ENCODE peak calls at places on chromosomes 3 and 15, in nine cellular contexts. One of them, this sample, is unnamed.
A peak's percentile ranks its signal among the peaks of the same experiment; 100 is the strongest.

GRCh38 chr3:52848617-52849016 is 13.8 kb upstream of the MUSTN1 start:
- DNase-seq in HepG2: no peak
- DNase-seq in transverse colon: no peak
- DNase-seq in suprapubic skin: no peak
- DNase-seq in sigmoid colon: peak; percentile 76
- DNase-seq in H1: no peak
- DNase-seq in K562: peak; percentile 15
- DNase-seq in A549: peak; percentile 9
- DNase-seq in SK-N-SH: no peak
- DNase-seq in this sample: no peak

GRCh38 chr3:169556909-169557308 is 106.6 kb downstream of the MECOM start:
- DNase-seq in HepG2: no peak
- DNase-seq in transverse colon: no peak
- DNase-seq in suprapubic skin: no peak
- DNase-seq in sigmoid colon: no peak
- DNase-seq in H1: no peak
- DNase-seq in K562: no peak
- DNase-seq in A549: no peak
- DNase-seq in SK-N-SH: no peak
- DNase-seq in this sample: no peak

GRCh38 chr3:184740509-184741258 is 28.8 kb upstream of the MAGEF1 start:
- DNase-seq in HepG2: no peak
- DNase-seq in transverse colon: no peak
- DNase-seq in suprapubic skin: peak; percentile 57
- DNase-seq in sigmoid colon: no peak
- DNase-seq in H1: no peak
- DNase-seq in K562: no peak
- DNase-seq in A549: no peak
- DNase-seq in SK-N-SH: no peak
- DNase-seq in this sample: no peak

GRCh38 chr15:86329311-86330013 is 249.8 kb downstream of the AGBL1 start:
- DNase-seq in HepG2: no peak
- DNase-seq in transverse colon: no peak
- DNase-seq in suprapubic skin: no peak
- DNase-seq in sigmoid colon: no peak
- DNase-seq in H1: no peak
- DNase-seq in K562: no peak
- DNase-seq in A549: no peak
- DNase-seq in SK-N-SH: no peak
- DNase-seq in this sample: no peak

GRCh38 chr15:63466378-63467192 is 37.8 kb upstream of the USP3 start:
- DNase-seq in HepG2: peak; percentile 66
- DNase-seq in transverse colon: no peak
- DNase-seq in suprapubic skin: no peak
- DNase-seq in sigmoid colon: no peak
- DNase-seq in H1: no peak
- DNase-seq in K562: peak; percentile 77
- DNase-seq in A549: peak; percentile 88
- DNase-seq in SK-N-SH: peak; percentile 72
- DNase-seq in this sample: no peak

GRCh38 chr3:139252719-139253118 is 91.1 kb upstream of the MRPS22 start:
- DNase-seq in HepG2: no peak
- DNase-seq in transverse colon: no peak
- DNase-seq in suprapubic skin: no peak
- DNase-seq in sigmoid colon: no peak
- DNase-seq in H1: no peak
- DNase-seq in K562: no peak
- DNase-seq in A549: no peak
- DNase-seq in SK-N-SH: no peak
- DNase-seq in this sample: peak; percentile 89

GRCh38 chr15:89496155-89497098 is at the start of gene RHCG:
- DNase-seq in HepG2: peak; percentile 69
- DNase-seq in transverse colon: peak; percentile 23
- DNase-seq in suprapubic skin: peak; percentile 78
- DNase-seq in sigmoid colon: no peak
- DNase-seq in H1: peak; percentile 69
- DNase-seq in K562: peak; percentile 45
- DNase-seq in A549: peak; percentile 94
- DNase-seq in SK-N-SH: peak; percentile 61
- DNase-seq in this sample: no peak

GRCh38 chr3:67832807-67833206 is 178.4 kb upstream of the SUCLG2 start:
- DNase-seq in HepG2: no peak
- DNase-seq in transverse colon: no peak
- DNase-seq in suprapubic skin: no peak
- DNase-seq in sigmoid colon: no peak
- DNase-seq in H1: no peak
- DNase-seq in K562: no peak
- DNase-seq in A549: peak; percentile 5
- DNase-seq in SK-N-SH: no peak
- DNase-seq in this sample: no peak

GRCh38 chr3:54994026-54994626 is 66.3 kb upstream of the LRTM1 start:
- DNase-seq in HepG2: no peak
- DNase-seq in transverse colon: no peak
- DNase-seq in suprapubic skin: no peak
- DNase-seq in sigmoid colon: no peak
- DNase-seq in H1: no peak
- DNase-seq in K562: no peak
- DNase-seq in A549: no peak
- DNase-seq in SK-N-SH: no peak
- DNase-seq in this sample: no peak

GRCh38 chr3:47421741-47422649 is 41.2 kb downstream of the PTPN23 start:
- DNase-seq in HepG2: no peak
- DNase-seq in transverse colon: peak; percentile 53
- DNase-seq in suprapubic skin: no peak
- DNase-seq in sigmoid colon: peak; percentile 68
- DNase-seq in H1: no peak
- DNase-seq in K562: no peak
- DNase-seq in A549: peak; percentile 55
- DNase-seq in SK-N-SH: peak; percentile 74
- DNase-seq in this sample: no peak

GRCh38 chr3:55487376-55488241 is 503 bp upstream of the WNT5A start:
- DNase-seq in HepG2: no peak
- DNase-seq in transverse colon: peak; percentile 39
- DNase-seq in suprapubic skin: no peak
- DNase-seq in sigmoid colon: peak; percentile 73
- DNase-seq in H1: no peak
- DNase-seq in K562: no peak
- DNase-seq in A549: peak; percentile 52
- DNase-seq in SK-N-SH: peak; percentile 74
- DNase-seq in this sample: no peak

GRCh38 chr3:59503441-59503840 is 453.6 kb upstream of the CFAP20DC start:
- DNase-seq in HepG2: no peak
- DNase-seq in transverse colon: no peak
- DNase-seq in suprapubic skin: no peak
- DNase-seq in sigmoid colon: no peak
- DNase-seq in H1: no peak
- DNase-seq in K562: no peak
- DNase-seq in A549: no peak
- DNase-seq in SK-N-SH: no peak
- DNase-seq in this sample: no peak

GRCh38 chr3:62597481-62597880 is 224.1 kb upstream of the FEZF2 start:
- DNase-seq in HepG2: no peak
- DNase-seq in transverse colon: no peak
- DNase-seq in suprapubic skin: no peak
- DNase-seq in sigmoid colon: no peak
- DNase-seq in H1: no peak
- DNase-seq in K562: no peak
- DNase-seq in A549: no peak
- DNase-seq in SK-N-SH: no peak
- DNase-seq in this sample: no peak

GRCh38 chr3:111210003-111210699 is 138.5 kb downstream of the NECTIN3 start:
- DNase-seq in HepG2: no peak
- DNase-seq in transverse colon: no peak
- DNase-seq in suprapubic skin: no peak
- DNase-seq in sigmoid colon: no peak
- DNase-seq in H1: no peak
- DNase-seq in K562: no peak
- DNase-seq in A549: no peak
- DNase-seq in SK-N-SH: no peak
- DNase-seq in this sample: no peak

GRCh38 chr3:16060945-16061344 is 113.5 kb upstream of the GALNT15 start:
- DNase-seq in HepG2: no peak
- DNase-seq in transverse colon: no peak
- DNase-seq in suprapubic skin: no peak
- DNase-seq in sigmoid colon: peak; percentile 86
- DNase-seq in H1: no peak
- DNase-seq in K562: no peak
- DNase-seq in A549: peak; percentile 79
- DNase-seq in SK-N-SH: no peak
- DNase-seq in this sample: no peak

GRCh38 chr3:140736863-140737460 is 59.1 kb downstream of the TRIM42 start:
- DNase-seq in HepG2: peak; percentile 59
- DNase-seq in transverse colon: peak; percentile 18
- DNase-seq in suprapubic skin: no peak
- DNase-seq in sigmoid colon: no peak
- DNase-seq in H1: peak; percentile 60
- DNase-seq in K562: peak; percentile 49
- DNase-seq in A549: peak; percentile 10
- DNase-seq in SK-N-SH: peak; percentile 54
- DNase-seq in this sample: no peak

GRCh38 chr3:43415088-43415487 is 128.7 kb downstream of the SNRK start:
- DNase-seq in HepG2: no peak
- DNase-seq in transverse colon: no peak
- DNase-seq in suprapubic skin: no peak
- DNase-seq in sigmoid colon: no peak
- DNase-seq in H1: no peak
- DNase-seq in K562: no peak
- DNase-seq in A549: no peak
- DNase-seq in SK-N-SH: no peak
- DNase-seq in this sample: no peak

GRCh38 chr3:9229325-9229724 is 20.1 kb downstream of the SRGAP3 start:
- DNase-seq in HepG2: no peak
- DNase-seq in transverse colon: no peak
- DNase-seq in suprapubic skin: no peak
- DNase-seq in sigmoid colon: peak; percentile 37
- DNase-seq in H1: no peak
- DNase-seq in K562: no peak
- DNase-seq in A549: no peak
- DNase-seq in SK-N-SH: peak; percentile 56
- DNase-seq in this sample: no peak

GRCh38 chr3:39208463-39209055 is 16.2 kb upstream of the XIRP1 start:
- DNase-seq in HepG2: peak; percentile 21
- DNase-seq in transverse colon: peak; percentile 64
- DNase-seq in suprapubic skin: no peak
- DNase-seq in sigmoid colon: no peak
- DNase-seq in H1: no peak
- DNase-seq in K562: peak; percentile 64
- DNase-seq in A549: peak; percentile 64
- DNase-seq in SK-N-SH: peak; percentile 38
- DNase-seq in this sample: peak; percentile 91

GRCh38 chr3:136194409-136195257 is 1.5 kb downstream of the MSL2 start:
- DNase-seq in HepG2: no peak
- DNase-seq in transverse colon: peak; percentile 52
- DNase-seq in suprapubic skin: no peak
- DNase-seq in sigmoid colon: no peak
- DNase-seq in H1: no peak
- DNase-seq in K562: no peak
- DNase-seq in A549: no peak
- DNase-seq in SK-N-SH: peak; percentile 35
- DNase-seq in this sample: no peak

GRCh38 chr3:196684548-196685407 is 27.3 kb downstream of the CEP19 start:
- DNase-seq in HepG2: peak; percentile 35
- DNase-seq in transverse colon: peak; percentile 71
- DNase-seq in suprapubic skin: no peak
- DNase-seq in sigmoid colon: peak; percentile 75
- DNase-seq in H1: no peak
- DNase-seq in K562: peak; percentile 68
- DNase-seq in A549: peak; percentile 39
- DNase-seq in SK-N-SH: peak; percentile 71
- DNase-seq in this sample: no peak

GRCh38 chr3:32421991-32422859 is 30.6 kb downstream of the CMTM7 start:
- DNase-seq in HepG2: no peak
- DNase-seq in transverse colon: peak; percentile 91
- DNase-seq in suprapubic skin: peak; percentile 90
- DNase-seq in sigmoid colon: peak; percentile 94
- DNase-seq in H1: no peak
- DNase-seq in K562: no peak
- DNase-seq in A549: peak; percentile 38
- DNase-seq in SK-N-SH: peak; percentile 43
- DNase-seq in this sample: peak; percentile 8

GRCh38 chr15:81256916-81257315 is 60.2 kb downstream of the IL16 start:
- DNase-seq in HepG2: no peak
- DNase-seq in transverse colon: no peak
- DNase-seq in suprapubic skin: no peak
- DNase-seq in sigmoid colon: no peak
- DNase-seq in H1: no peak
- DNase-seq in K562: peak; percentile 27
- DNase-seq in A549: peak; percentile 31
- DNase-seq in SK-N-SH: peak; percentile 24
- DNase-seq in this sample: no peak
- TF ChIP-seq EP300 in HepG2: no peak
- TF ChIP-seq EP300 in transverse colon: no peak
- TF ChIP-seq EP300 in suprapubic skin: no peak
- TF ChIP-seq EP300 in sigmoid colon: no peak
- TF ChIP-seq EP300 in H1: no peak
- TF ChIP-seq EP300 in K562: no peak
- TF ChIP-seq EP300 in A549: no peak
- TF ChIP-seq EP300 in SK-N-SH: no peak
- TF ChIP-seq EP300 in this sample: no peak

GRCh38 chr3:182094321-182094720 is 382.6 kb downstream of the SOX2 start:
- DNase-seq in HepG2: no peak
- DNase-seq in transverse colon: no peak
- DNase-seq in suprapubic skin: no peak
- DNase-seq in sigmoid colon: no peak
- DNase-seq in H1: no peak
- DNase-seq in K562: no peak
- DNase-seq in A549: no peak
- DNase-seq in SK-N-SH: no peak
- DNase-seq in this sample: no peak

GRCh38 chr3:182092662-182093262 is 381.0 kb downstream of the SOX2 start:
- DNase-seq in HepG2: no peak
- DNase-seq in transverse colon: no peak
- DNase-seq in suprapubic skin: no peak
- DNase-seq in sigmoid colon: no peak
- DNase-seq in H1: no peak
- DNase-seq in K562: no peak
- DNase-seq in A549: peak; percentile 94
- DNase-seq in SK-N-SH: no peak
- DNase-seq in this sample: no peak
- TF ChIP-seq EP300 in HepG2: no peak
- TF ChIP-seq EP300 in transverse colon: no peak
- TF ChIP-seq EP300 in suprapubic skin: no peak
- TF ChIP-seq EP300 in sigmoid colon: no peak
- TF ChIP-seq EP300 in H1: no peak
- TF ChIP-seq EP300 in K562: no peak
- TF ChIP-seq EP300 in A549: no peak
- TF ChIP-seq EP300 in SK-N-SH: no peak
- TF ChIP-seq EP300 in this sample: no peak

GRCh38 chr3:98136631-98137030 is 6.1 kb downstream of the OR5H1 start:
- DNase-seq in HepG2: no peak
- DNase-seq in transverse colon: no peak
- DNase-seq in suprapubic skin: no peak
- DNase-seq in sigmoid colon: no peak
- DNase-seq in H1: no peak
- DNase-seq in K562: no peak
- DNase-seq in A549: no peak
- DNase-seq in SK-N-SH: no peak
- DNase-seq in this sample: no peak
- TF ChIP-seq EP300 in HepG2: no peak
- TF ChIP-seq EP300 in transverse colon: no peak
- TF ChIP-seq EP300 in suprapubic skin: no peak
- TF ChIP-seq EP300 in sigmoid colon: no peak
- TF ChIP-seq EP300 in H1: no peak
- TF ChIP-seq EP300 in K562: no peak
- TF ChIP-seq EP300 in A549: no peak
- TF ChIP-seq EP300 in SK-N-SH: no peak
- TF ChIP-seq EP300 in this sample: no peak

GRCh38 chr15:62452656-62453055 is 287.6 kb upstream of the C2CD4B start:
- DNase-seq in HepG2: no peak
- DNase-seq in transverse colon: no peak
- DNase-seq in suprapubic skin: no peak
- DNase-seq in sigmoid colon: no peak
- DNase-seq in H1: no peak
- DNase-seq in K562: no peak
- DNase-seq in A549: no peak
- DNase-seq in SK-N-SH: no peak
- DNase-seq in this sample: no peak
- TF ChIP-seq EP300 in HepG2: no peak
- TF ChIP-seq EP300 in transverse colon: no peak
- TF ChIP-seq EP300 in suprapubic skin: no peak
- TF ChIP-seq EP300 in sigmoid colon: no peak
- TF ChIP-seq EP300 in H1: no peak
- TF ChIP-seq EP300 in K562: no peak
- TF ChIP-seq EP300 in A549: no peak
- TF ChIP-seq EP300 in SK-N-SH: no peak
- TF ChIP-seq EP300 in this sample: no peak